ENCODE peak calls at places on chromosome 6, in six cellular contexts. V is endothelial cell, G is PC-3, E is A673, O is ovary, T is EL. J is an unnamed sample.

GRCh38 chr6:35717449-35718353 is 19.1 kb upstream of the ARMC12 start:
- DNase-seq in T (no peak), O (no peak), V (no peak), G (no peak), E (no peak), J (no peak)

GRCh38 chr6:14549319-14549770 is 431.8 kb downstream of the CD83 start:
- DNase-seq in V (no peak), T (no peak), E (no peak), O (no peak), G (no peak), J (peak)

GRCh38 chr6:26232306-26232949 is 132.6 kb upstream of the BTN3A2 start:
- DNase-seq in O (no peak), G (no peak), T (no peak), V (no peak), E (no peak), J (no peak)

GRCh38 chr6:2403546-2403945 is 158.1 kb upstream of the GMDS start:
- DNase-seq in T (no peak), G (no peak), E (no peak), O (no peak), V (no peak), J (no peak)

GRCh38 chr6:156933201-156934053 is 156.2 kb downstream of the ARID1B start:
- DNase-seq in G (no peak), V (no peak), O (no peak), T (no peak), E (peak), J (peak)

GRCh38 chr6:33312361-33313104 is 1.3 kb downstream of the TAPBP start:
- DNase-seq in G (peak), T (peak), O (peak), V (peak), E (peak), J (peak)

GRCh38 chr6:72524011-72524645 is 97.7 kb upstream of the KCNQ5 start:
- DNase-seq in V (no peak), O (no peak), G (no peak), E (no peak), T (no peak), J (no peak)

GRCh38 chr6:2434116-2434515 is 188.7 kb upstream of the GMDS start:
- DNase-seq in E (no peak), O (no peak), G (peak), V (no peak), T (no peak), J (no peak)

GRCh38 chr6:137155830-137156229 is 17.6 kb downstream of the IL22RA2 start:
- DNase-seq in V (no peak), E (no peak), G (peak), T (peak), O (no peak), J (no peak)

GRCh38 chr6:123551939-123552707 is 84.6 kb downstream of the TRDN start:
- DNase-seq in G (no peak), V (no peak), T (no peak), E (no peak), O (no peak), J (no peak)

GRCh38 chr6:47278545-47278944 is 31.2 kb downstream of the TNFRSF21 start:
- DNase-seq in T (peak), E (no peak), V (no peak), G (no peak), O (no peak), J (no peak)

GRCh38 chr6:130143709-130144108 is 79.0 kb downstream of the SAMD3 start:
- DNase-seq in E (no peak), V (no peak), O (no peak), G (no peak), T (peak), J (no peak)

GRCh38 chr6:129709451-129709908 is 497 bp downstream of the ARHGAP18 start:
- DNase-seq in V (no peak), G (peak), T (peak), O (peak), E (peak), J (no peak)

GRCh38 chr6:72977114-72977513 is 248.2 kb downstream of the KHDC1L start:
- DNase-seq in E (no peak), O (no peak), T (no peak), G (peak), V (no peak), J (no peak)